ENCODE peak calls at places on chromosomes 11 and 22, in seven cellular contexts. P is H9, Y is neuronal stem cell, U is IMR-90, W is mesendoderm, G is H1, I is trophoblast cell. H is an unnamed sample.

GRCh38 chr11:123299721-123300120 is 104.7 kb upstream of the CLMP start:
- DNase-seq in P (no peak), Y (no peak), U (no peak), W (no peak), G (no peak), I (no peak), H (no peak)

GRCh38 chr22:18028817-18029527 is 4.6 kb upstream of the MICAL3 start:
- DNase-seq in P (no peak), Y (no peak), U (no peak), W (no peak), G (no peak), I (peak; percentile 63), H (no peak)

GRCh38 chr11:64865286-64866172 is 12.9 kb downstream of the EHD1 start:
- DNase-seq in P (no peak), Y (no peak), U (peak; percentile 92), W (no peak), G (no peak), I (peak; percentile 77), H (peak; percentile 92)

GRCh38 chr11:27383645-27384044 is 20.6 kb upstream of the CCDC34 start:
- DNase-seq in P (no peak), Y (no peak), U (no peak), W (no peak), G (no peak), I (no peak), H (no peak)

GRCh38 chr11:4830909-4831308 is 9.8 kb downstream of the OR51F2 start:
- DNase-seq in P (no peak), Y (no peak), U (no peak), W (no peak), G (no peak), I (no peak), H (no peak)

GRCh38 chr11:27812341-27812740 is 112.1 kb upstream of the BDNF start:
- DNase-seq in P (no peak), Y (no peak), U (peak; percentile 60), W (no peak), G (no peak), I (no peak), H (no peak)

GRCh38 chr11:47906066-47906465 is 57.9 kb upstream of the NUP160 start:
- DNase-seq in P (no peak), Y (no peak), U (no peak), W (no peak), G (no peak), I (no peak), H (no peak)

GRCh38 chr11:9951714-9952275 is 287.9 kb downstream of the SWAP70 start:
- DNase-seq in P (no peak), Y (no peak), U (no peak), W (no peak), G (no peak), I (no peak), H (no peak)

GRCh38 chr11:110878513-110878912 is 166.3 kb upstream of the ARHGAP20 start:
- DNase-seq in P (no peak), Y (no peak), U (peak; percentile 65), W (no peak), G (no peak), I (no peak), H (no peak)

GRCh38 chr11:5548440-5548839 is at the start of gene OR52H1:
- DNase-seq in P (no peak), Y (no peak), U (no peak), W (no peak), G (no peak), I (no peak), H (no peak)

GRCh38 chr11:47917643-47918369 is 62.6 kb upstream of the PTPRJ start:
- DNase-seq in P (peak; percentile 81), Y (no peak), U (peak; percentile 98), W (peak; percentile 85), G (no peak), I (peak; percentile 59), H (peak; percentile 100)

GRCh38 chr22:36355362-36355761 is 32.4 kb downstream of the MYH9 start:
- DNase-seq in P (no peak), Y (no peak), U (peak; percentile 52), W (no peak), G (no peak), I (no peak), H (no peak)

GRCh38 chr22:36220457-36220921 is 18.8 kb downstream of the APOL2 start:
- DNase-seq in P (peak; percentile 54), Y (no peak), U (peak; percentile 59), W (peak; percentile 47), G (no peak), I (peak; percentile 38), H (peak; percentile 29)

GRCh38 chr11:63574856-63575602 is 11.8 kb upstream of the PLAAT2 start:
- DNase-seq in P (peak; percentile 14), Y (no peak), U (peak; percentile 27), W (no peak), G (no peak), I (peak; percentile 67), H (no peak)

GRCh38 chr11:121741316-121741715 is 288.5 kb upstream of the SORL1-AS1 start:
- DNase-seq in P (no peak), Y (no peak), U (peak; percentile 32), W (no peak), G (no peak), I (no peak), H (no peak)

GRCh38 chr11:94597896-94598295 is 30.7 kb downstream of the PIWIL4 start:
- DNase-seq in P (no peak), Y (no peak), U (peak; percentile 17), W (no peak), G (no peak), I (no peak), H (peak; percentile 14)

GRCh38 chr22:28006271-28006670 is 87.2 kb upstream of the PITPNB start:
- DNase-seq in P (no peak), Y (no peak), U (peak; percentile 37), W (no peak), G (no peak), I (no peak), H (peak; percentile 30)

GRCh38 chr22:50105529-50106100 is 15.8 kb downstream of the MOV10L1 start:
- DNase-seq in P (no peak), Y (no peak), U (peak; percentile 64), W (no peak), G (no peak), I (peak; percentile 31), H (peak; percentile 59)

GRCh38 chr11:75911459-75911858 is 96.4 kb downstream of the UVRAG start:
- DNase-seq in P (no peak), Y (no peak), U (no peak), W (no peak), G (no peak), I (no peak), H (no peak)
- H3K18ac ChIP-seq in P (no peak overlapping the region), Y (no peak overlapping the region), U (no peak overlapping the region), W (no peak overlapping the region), G (no peak overlapping the region), I (no peak overlapping the region), H (no peak overlapping the region)

GRCh38 chr11:97979741-97980140 is 1041.0 kb upstream of the CNTN5 start:
- DNase-seq in P (no peak), Y (no peak), U (no peak), W (no peak), G (no peak), I (no peak), H (no peak)

GRCh38 chr11:97972731-97973130 is 1048.0 kb upstream of the CNTN5 start:
- DNase-seq in P (no peak), Y (no peak), U (no peak), W (no peak), G (no peak), I (no peak), H (no peak)

GRCh38 chr11:97973352-97973857 is 1047.3 kb upstream of the CNTN5 start:
- DNase-seq in P (no peak), Y (no peak), U (no peak), W (no peak), G (no peak), I (no peak), H (no peak)

GRCh38 chr11:97977726-97978125 is 1043.0 kb upstream of the CNTN5 start:
- DNase-seq in P (no peak), Y (no peak), U (no peak), W (no peak), G (no peak), I (no peak), H (no peak)

DNA sequence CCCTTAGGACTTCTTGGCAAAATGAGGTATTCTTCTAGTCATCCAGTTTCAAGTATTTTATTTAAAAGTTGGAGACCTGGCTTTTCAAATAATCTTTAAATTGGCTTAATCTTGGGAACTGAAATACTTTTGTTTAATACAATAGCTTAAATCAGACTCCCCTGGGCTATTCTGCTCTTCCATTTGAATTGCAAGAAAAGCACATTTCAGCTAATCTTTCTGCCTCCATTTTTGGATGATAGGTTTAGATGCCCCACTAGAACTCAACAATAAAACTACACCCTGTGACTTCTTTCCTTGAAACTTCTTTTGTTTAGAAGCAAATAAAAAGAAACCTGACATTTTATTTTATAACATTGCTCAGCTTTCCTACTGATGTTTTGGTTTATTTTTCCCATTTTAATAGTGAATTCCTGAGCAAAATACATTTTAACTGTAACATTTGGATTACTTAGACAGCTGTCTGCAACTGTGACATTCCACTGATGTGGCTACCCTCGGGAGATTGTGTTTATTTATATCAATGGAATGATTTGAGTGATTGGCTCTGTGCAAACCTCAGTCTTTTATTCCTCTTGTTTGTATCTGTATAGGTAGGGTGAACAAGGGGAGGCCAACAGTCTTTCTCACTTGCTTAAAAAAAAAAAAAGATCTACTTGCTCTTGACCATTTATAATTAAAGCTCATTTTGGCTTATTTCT is 1045.8 kb upstream of the CNTN5 start:
- DNase-seq in P (no peak), Y (no peak), U (no peak), W (no peak), G (no peak), I (no peak), H (no peak)
- H2AK5ac ChIP-seq in P (no peak overlapping the region), Y (no peak overlapping the region), U (no peak overlapping the region), W (no peak overlapping the region), G (no peak overlapping the region), I (no peak overlapping the region), H (no peak overlapping the region)

DNA sequence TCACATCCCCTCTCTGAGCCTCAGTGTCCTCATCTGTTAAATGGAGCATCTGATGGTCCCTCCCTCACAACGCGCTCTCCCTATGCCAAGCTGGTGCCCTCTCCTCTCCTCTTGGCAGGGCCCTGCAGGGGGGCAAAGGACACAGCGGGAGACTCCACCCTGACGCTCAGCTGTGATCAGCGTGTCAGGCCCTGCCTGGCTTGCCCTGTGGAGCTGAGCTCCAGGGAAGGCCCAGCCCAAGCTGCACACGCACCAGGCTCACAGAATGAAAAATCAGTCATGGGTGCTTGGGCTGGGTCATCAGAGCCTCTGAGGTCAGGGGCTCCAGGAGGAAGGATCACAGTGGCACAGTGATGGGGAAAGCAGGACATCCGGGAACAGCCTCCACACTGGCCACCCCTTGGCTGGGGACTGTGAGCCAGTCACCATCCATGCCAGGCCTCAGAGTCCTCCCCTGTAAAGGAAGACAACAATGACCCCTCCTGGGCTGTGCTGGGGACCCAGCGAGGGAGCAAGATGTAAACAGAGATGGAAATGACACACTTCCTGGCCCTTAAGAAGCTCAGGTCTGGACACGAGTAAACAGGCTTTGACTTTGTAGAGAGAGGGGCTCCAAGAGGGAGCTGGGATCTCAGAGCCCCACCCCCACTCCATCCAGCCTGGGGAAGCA is 36.6 kb downstream of the RPL3 start:
- DNase-seq in P (no peak), Y (no peak), U (no peak), W (no peak), G (no peak), I (no peak), H (peak; percentile 73)
- H3K9ac ChIP-seq in P (no peak overlapping the region), Y (no peak overlapping the region), U (peak overlapping the region; percentile 8), W (no peak overlapping the region), G (no peak overlapping the region), I (no peak overlapping the region), H (no peak overlapping the region)

DNA sequence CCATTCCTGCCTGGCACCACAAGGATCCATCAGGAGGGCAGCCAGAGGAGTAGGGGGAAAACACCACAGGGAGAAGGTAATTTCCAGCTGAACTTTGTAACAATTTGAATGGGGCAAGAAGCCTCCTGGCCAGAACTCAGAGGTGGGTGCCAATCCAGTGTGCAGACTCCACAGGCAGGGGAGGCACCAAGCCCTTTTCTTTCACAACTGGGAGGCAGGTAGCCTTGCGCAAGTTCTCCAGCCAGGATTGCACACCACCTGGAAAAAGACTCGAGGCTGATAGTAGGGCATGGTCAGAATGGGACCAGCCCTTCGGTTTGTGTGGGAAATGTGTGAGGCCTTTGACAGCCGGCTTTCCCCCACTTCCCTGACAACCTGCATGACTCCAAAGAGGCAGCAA is 161.9 kb upstream of the ARHGAP42 start:
- DNase-seq in P (no peak), Y (no peak), U (no peak), W (no peak), G (no peak), I (no peak), H (no peak)
- H3K18ac ChIP-seq in P (no peak overlapping the region), Y (no peak overlapping the region), U (no peak overlapping the region), W (no peak overlapping the region), G (no peak overlapping the region), I (no peak overlapping the region), H (no peak overlapping the region)

H was measured in mesenchymal stem cell.